ENCODE peak calls at places on chromosome 20, in four cellular contexts. B, E, A and K are unnamed samples.

GRCh38 chr20:53786445-53787267 is 193.0 kb upstream of the ZNF217 start:
- DNase-seq in B (no peak), E (peak), A (no peak), K (no peak)

GRCh38 chr20:52975024-52975732 is 3.0 kb downstream of the TSHZ2 start:
- DNase-seq in B (no peak), E (no peak), A (no peak), K (peak)

GRCh38 chr20:49583669-49584417 is 15.9 kb upstream of the PTGIS start:
- DNase-seq in B (no peak), E (peak), A (no peak), K (peak)

GRCh38 chr20:50601511-50602431 is 89.6 kb downstream of the RIPOR3 start:
- DNase-seq in B (no peak), E (no peak), A (no peak), K (no peak)

GRCh38 chr20:19993937-19994667 is 23.1 kb upstream of the NAA20 start:
- DNase-seq in B (no peak), E (peak), A (no peak), K (peak)

GRCh38 chr20:24985802-24986201 is 6.7 kb downstream of the APMAP start:
- DNase-seq in B (peak), E (no peak), A (peak), K (no peak)

GRCh38 chr20:3820901-3821727 is 767 bp downstream of the AP5S1 start:
- DNase-seq in B (no peak), E (no peak), A (no peak), K (no peak)

GRCh38 chr20:33945391-33946079 is 48.2 kb upstream of the RALY start:
- DNase-seq in B (no peak), E (peak), A (no peak), K (peak)

GRCh38 chr20:61297981-61298380 is 45.9 kb downstream of the CDH4 start:
- DNase-seq in B (no peak), E (peak), A (no peak), K (peak)

GRCh38 chr20:18588554-18589043 is 745 bp downstream of the DTD1 start:
- DNase-seq in B (peak), E (no peak), A (no peak), K (no peak)

GRCh38 chr20:23125159-23125558 is 39.0 kb upstream of the CD93 start:
- DNase-seq in B (no peak), E (no peak), A (no peak), K (no peak)

GRCh38 chr20:53795170-53795569 is 201.5 kb upstream of the ZNF217 start:
- DNase-seq in B (no peak), E (no peak), A (no peak), K (no peak)

GRCh38 chr20:38723982-38724602 is at the start of gene SLC32A1:
- DNase-seq in B (peak), E (no peak), A (peak), K (no peak)
- H3K4me3 ChIP-seq in B (no peak), E (no peak), A (no peak), K (no peak)

DNA sequence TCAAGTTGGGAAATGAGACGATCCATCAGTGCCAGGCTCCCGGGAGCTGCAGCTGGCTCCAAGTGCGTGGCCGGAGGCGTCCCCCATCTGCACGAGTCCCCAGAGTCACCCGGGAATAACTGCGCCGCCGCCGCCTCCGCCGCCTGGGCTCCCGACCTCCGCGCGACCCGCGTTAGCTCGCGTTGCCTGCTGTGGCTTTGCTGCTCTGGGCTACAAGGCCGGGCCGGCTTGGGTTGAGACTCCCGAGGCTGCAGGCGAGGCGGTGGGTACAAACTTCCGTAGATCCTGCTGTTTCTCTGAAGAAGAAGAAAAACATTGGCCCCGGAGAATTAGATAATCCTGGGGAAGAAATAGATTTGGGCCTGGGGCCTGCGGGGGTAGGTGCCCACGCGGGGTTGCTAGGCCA is 7.4 kb upstream of the LAMP5 start:
- DNase-seq in B (peak), E (no peak), A (no peak), K (no peak)
- H3K4me3 ChIP-seq in B (no peak), E (no peak), A (no peak), K (no peak)

GRCh38 chr20:37347891-37348642 is 2.1 kb downstream of the SRC start:
- DNase-seq in B (no peak), E (no peak), A (no peak), K (no peak)

GRCh38 chr20:37347347-37347823 is 1.4 kb downstream of the SRC start:
- DNase-seq in B (no peak), E (no peak), A (no peak), K (no peak)

GRCh38 chr20:37346232-37346525 is 239 bp downstream of the SRC start:
- DNase-seq in B (no peak), E (peak), A (no peak), K (no peak)

GRCh38 chr20:37345339-37346231 is at the start of gene SRC:
- DNase-seq in B (peak), E (peak), A (peak), K (peak)

GRCh38 chr20:37346526-37347346 is 796 bp downstream of the SRC start:
- DNase-seq in B (peak), E (no peak), A (no peak), K (no peak)
- H3K4me3 ChIP-seq in B (peak), E (peak), A (no peak), K (peak)

GRCh38 chr20:13274311-13274965 is 53.4 kb downstream of the ISM1 start:
- DNase-seq in B (peak), E (no peak), A (no peak), K (no peak)
- H3K4me3 ChIP-seq in B (no peak), E (no peak), A (no peak), K (no peak)

DNA sequence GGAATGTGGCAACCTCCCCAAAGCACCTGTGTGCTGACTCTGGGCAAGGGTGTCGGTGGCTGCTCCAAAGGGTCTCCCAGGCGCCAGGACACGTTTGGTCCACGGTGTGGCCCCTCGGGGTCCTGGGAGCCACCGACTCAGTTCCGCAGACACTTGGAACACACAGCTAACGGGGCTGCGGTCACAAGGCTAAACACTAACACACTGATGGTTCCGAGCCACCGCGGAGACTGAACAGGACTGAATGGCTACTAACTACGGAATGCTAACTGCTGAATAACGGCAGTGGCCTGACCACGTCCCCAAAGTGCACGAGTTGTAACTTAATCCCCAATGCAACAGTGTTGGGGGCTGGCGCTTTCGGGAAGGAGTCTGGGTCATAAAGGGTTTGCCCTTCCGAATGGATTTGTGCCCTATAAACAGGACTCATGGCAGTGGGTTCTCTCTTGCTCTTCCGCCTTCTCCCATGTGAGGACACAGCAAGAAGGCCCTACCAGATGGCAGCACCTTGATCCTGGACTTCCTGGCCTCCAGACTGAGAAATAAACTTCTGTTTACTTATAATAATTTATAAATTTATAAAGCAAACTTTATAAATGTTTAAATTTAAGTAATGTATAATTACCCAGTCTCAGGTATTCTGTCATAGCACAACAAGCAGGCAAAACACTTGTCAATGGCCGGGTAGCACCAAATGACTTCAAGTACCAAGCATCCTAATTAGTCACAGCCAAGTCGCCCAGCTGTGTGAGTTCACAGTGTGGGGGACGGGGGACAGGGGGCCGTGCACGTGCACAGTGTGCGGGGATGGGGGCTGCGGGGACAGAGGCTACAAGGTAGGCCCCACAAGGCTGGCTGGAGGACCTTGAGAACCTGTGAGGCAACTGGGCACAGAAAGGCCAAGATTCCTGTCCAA is 2.3 kb upstream of the EEF1A2 start:
- DNase-seq in B (no peak), E (no peak), A (no peak), K (no peak)
- H3K4me3 ChIP-seq in B (no peak), E (no peak), A (no peak), K (no peak)

DNA sequence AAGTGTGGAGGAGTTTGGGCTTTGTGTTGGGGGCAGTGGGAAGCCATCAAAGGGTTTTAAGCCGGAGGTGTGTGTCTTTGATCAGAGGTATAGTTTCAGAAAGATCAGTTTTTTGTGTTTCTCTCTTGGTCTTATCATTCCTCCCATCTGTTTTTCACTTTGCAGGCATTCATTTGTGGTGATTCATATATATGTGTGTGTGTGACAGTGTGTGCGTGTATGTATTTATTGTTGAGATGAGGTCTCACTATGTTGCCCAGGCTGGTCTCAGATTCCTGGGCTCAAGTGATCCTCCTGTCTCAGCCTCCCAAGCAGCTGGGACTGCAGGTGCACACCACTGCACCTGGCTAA is 11.1 kb upstream of the SERINC3 start:
- DNase-seq in B (no peak), E (peak), A (no peak), K (peak)
- H3K4me3 ChIP-seq in B (peak), E (peak), A (peak), K (peak)

DNA sequence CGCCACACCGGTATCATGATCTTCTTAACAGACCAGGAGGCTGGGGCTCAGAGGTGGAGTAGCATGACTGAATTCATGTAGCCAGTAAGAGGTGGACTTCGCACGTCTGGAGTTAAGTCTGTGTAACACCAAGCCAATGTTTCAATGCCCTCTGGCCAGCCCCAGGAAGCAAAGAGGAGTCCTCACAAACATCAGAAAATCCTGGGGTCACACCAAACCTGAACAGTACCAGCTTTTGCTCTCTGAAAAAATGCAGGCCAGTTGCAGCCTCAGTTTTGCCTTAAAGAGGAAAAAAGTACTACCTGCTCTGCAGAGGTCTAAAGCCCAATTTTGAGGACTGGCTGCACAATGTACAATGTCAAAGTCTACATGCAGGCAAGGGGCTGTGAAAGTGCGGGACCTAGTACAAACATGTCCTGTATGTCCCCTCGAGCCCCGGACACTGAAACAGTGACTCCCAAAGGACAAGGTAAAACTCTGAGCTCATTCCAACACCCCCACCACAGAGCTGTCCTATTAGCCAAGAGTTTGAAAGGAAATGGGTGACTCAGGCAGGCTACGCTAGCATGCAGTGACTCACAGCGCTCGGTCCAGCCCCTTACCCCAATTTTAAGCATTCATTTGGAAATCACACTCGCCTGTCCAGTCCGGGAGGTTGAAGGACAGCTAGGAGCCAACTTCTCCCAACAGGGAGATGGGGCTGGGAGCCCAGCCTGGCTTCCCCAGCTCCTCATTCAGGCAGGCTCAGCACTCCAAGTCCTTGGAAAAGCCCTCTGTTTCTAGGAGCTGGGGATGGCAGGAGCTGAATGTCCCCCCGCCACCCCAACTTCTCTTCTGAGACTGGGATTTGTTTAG is 4.1 kb downstream of the SDC4 start:
- DNase-seq in B (peak), E (peak), A (no peak), K (peak)
- H3K4me3 ChIP-seq in B (peak), E (peak), A (no peak), K (peak)

GRCh38 chr20:64177420-64177783 is 13.2 kb downstream of the MYT1 start:
- DNase-seq in B (no peak), E (no peak), A (no peak), K (no peak)
- H3K4me3 ChIP-seq in B (no peak), E (no peak), A (no peak), K (no peak)